ENCODE peak calls at places on chromosomes 3 and 15, in ten cellular contexts. W is kidney, D is mammary epithelial cell, Z is DND-41, E is H9, R is neuronal stem cell, J is endodermal cell, T is NT2/D1, U is colonic mucosa, I is endothelial cell of umbilical vein. X is an unnamed sample.

GRCh38 chr15:81235781-81236507 is 39.3 kb downstream of the IL16 start:
- DNase-seq in W (no peak), D (peak; percentile 83), Z (no peak), E (no peak), R (no peak), J (no peak), T (no peak), U (no peak), I (peak; percentile 14), X (peak; percentile 96)

GRCh38 chr3:171286580-171287249 is 173.5 kb downstream of the TNIK start:
- DNase-seq in W (no peak), D (peak; percentile 87), Z (no peak), E (no peak), R (no peak), J (no peak), T (no peak), U (no peak), I (peak; percentile 58), X (no peak)

GRCh38 chr15:66153549-66154415 is 99.8 kb downstream of the MEGF11 start:
- DNase-seq in W (no peak), D (no peak), Z (no peak), E (no peak), R (no peak), J (no peak), T (no peak), U (no peak), I (no peak), X (no peak)

GRCh38 chr3:41199866-41200668 is 762 bp downstream of the CTNNB1 start:
- DNase-seq in W (peak; percentile 80), D (peak; percentile 43), Z (no peak), E (peak; percentile 63), R (no peak), J (peak; percentile 77), T (no peak), U (peak; percentile 46), I (peak; percentile 54), X (peak; percentile 67)

GRCh38 chr3:110293660-110294059 is 778.0 kb upstream of the NECTIN3 start:
- DNase-seq in W (no peak), D (peak; percentile 11), Z (no peak), E (no peak), R (no peak), J (no peak), T (no peak), U (no peak), I (no peak), X (peak; percentile 18)

GRCh38 chr3:185330644-185331043 is 32.3 kb upstream of the MAP3K13 start:
- DNase-seq in W (no peak), D (peak; percentile 45), Z (no peak), E (peak; percentile 26), R (no peak), J (no peak), T (peak; percentile 30), U (no peak), I (no peak), X (no peak)

GRCh38 chr3:155869664-155870063 is 786 bp upstream of the GMPS start:
- DNase-seq in W (no peak), D (no peak), Z (no peak), E (no peak), R (no peak), J (no peak), T (no peak), U (no peak), I (no peak), X (peak; percentile 11)

GRCh38 chr3:24023249-24023648 is 78.2 kb downstream of the NR1D2 start:
- DNase-seq in W (no peak), D (no peak), Z (no peak), E (no peak), R (no peak), J (no peak), T (no peak), U (no peak), I (no peak), X (no peak)

GRCh38 chr3:152241142-152242067 is 27.3 kb upstream of the MBNL1 start:
- DNase-seq in W (no peak), D (peak; percentile 31), Z (peak; percentile 36), E (no peak), R (no peak), J (no peak), T (no peak), U (no peak), I (peak; percentile 57), X (no peak)

GRCh38 chr3:158097571-158098553 is 8.4 kb downstream of the SHOX2 start:
- DNase-seq in W (peak; percentile 85), D (peak; percentile 80), Z (peak; percentile 54), E (peak; percentile 95), R (peak; percentile 86), J (peak; percentile 97), T (peak; percentile 81), U (peak; percentile 83), I (peak; percentile 52), X (no peak)

GRCh38 chr3:136545664-136546266 is 206.4 kb downstream of the STAG1 start:
- DNase-seq in W (no peak), D (no peak), Z (no peak), E (no peak), R (no peak), J (no peak), T (no peak), U (no peak), I (peak; percentile 40), X (peak; percentile 40)

GRCh38 chr3:158074591-158074990 is 31.6 kb downstream of the SHOX2 start:
- DNase-seq in W (no peak), D (no peak), Z (no peak), E (no peak), R (no peak), J (no peak), T (no peak), U (no peak), I (no peak), X (no peak)

GRCh38 chr3:186417791-186418190 is 55.8 kb upstream of the DGKG start:
- DNase-seq in W (no peak), D (peak; percentile 93), Z (no peak), E (no peak), R (no peak), J (no peak), T (no peak), U (no peak), I (no peak), X (peak; percentile 91)

GRCh38 chr3:139109271-139109670 is 64.6 kb upstream of the PRR23C start:
- DNase-seq in W (no peak), D (no peak), Z (no peak), E (peak; percentile 7), R (no peak), J (no peak), T (no peak), U (no peak), I (no peak), X (no peak)

GRCh38 chr15:25787855-25788521 is 75.1 kb downstream of the ATP10A start:
- DNase-seq in W (peak; percentile 58), D (no peak), Z (no peak), E (no peak), R (no peak), J (no peak), T (no peak), U (peak; percentile 31), I (no peak), X (peak; percentile 93)

GRCh38 chr15:71129660-71130059 is 14.4 kb downstream of the THSD4 start:
- DNase-seq in W (no peak), D (peak; percentile 32), Z (no peak), E (no peak), R (no peak), J (no peak), T (no peak), U (no peak), I (peak; percentile 29), X (no peak)
- H3K9ac ChIP-seq in W (no peak overlapping the region), D (no peak overlapping the region), Z (no peak overlapping the region), E (no peak overlapping the region), R (no peak overlapping the region), J (no peak overlapping the region), T (no peak overlapping the region), U (no peak overlapping the region), I (no peak overlapping the region), X (no peak overlapping the region)

GRCh38 chr3:43613980-43614379 is 7.8 kb downstream of the ANO10 start:
- DNase-seq in W (no peak), D (no peak), Z (no peak), E (no peak), R (no peak), J (no peak), T (no peak), U (no peak), I (no peak), X (no peak)
- H3K9ac ChIP-seq in W (no peak overlapping the region), D (no peak overlapping the region), Z (no peak overlapping the region), E (no peak overlapping the region), R (no peak overlapping the region), J (no peak overlapping the region), T (no peak overlapping the region), U (no peak overlapping the region), I (no peak overlapping the region), X (no peak overlapping the region)

DNA sequence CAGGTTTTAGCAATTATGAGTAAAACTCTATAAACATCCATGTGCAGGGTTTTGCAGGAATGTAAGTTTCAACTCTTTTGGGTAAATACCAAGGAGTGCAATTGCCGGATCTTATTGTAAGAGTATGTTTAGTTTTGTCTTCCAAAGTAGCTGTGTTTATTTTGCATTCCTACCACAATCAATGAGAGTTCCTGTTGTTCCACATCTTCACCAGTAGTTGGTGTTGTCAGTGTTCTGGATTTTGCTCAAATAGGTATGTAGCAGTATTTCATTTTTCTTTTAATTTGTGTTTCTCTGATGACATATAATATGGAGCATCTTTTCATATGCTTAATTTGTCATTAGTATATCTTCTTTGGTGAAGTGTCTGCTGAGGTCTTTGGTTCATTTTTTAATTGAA is 185.1 kb upstream of the GALNT15 start:
- DNase-seq in W (no peak), D (no peak), Z (no peak), E (no peak), R (no peak), J (no peak), T (no peak), U (no peak), I (no peak), X (peak; percentile 24)
- H3K9ac ChIP-seq in W (no peak overlapping the region), D (no peak overlapping the region), Z (no peak overlapping the region), E (no peak overlapping the region), R (no peak overlapping the region), J (no peak overlapping the region), T (no peak overlapping the region), U (no peak overlapping the region), I (no peak overlapping the region), X (no peak overlapping the region)

GRCh38 chr15:57323806-57324589 is 52.3 kb upstream of the CGNL1 start:
- DNase-seq in W (peak; percentile 74), D (peak; percentile 51), Z (peak; percentile 80), E (peak; percentile 84), R (no peak), J (peak; percentile 87), T (no peak), U (peak; percentile 88), I (no peak), X (no peak)
- H3K9ac ChIP-seq in W (no peak overlapping the region), D (no peak overlapping the region), Z (peak overlapping the region; percentile 50), E (no peak overlapping the region), R (no peak overlapping the region), J (no peak overlapping the region), T (no peak overlapping the region), U (no peak overlapping the region), I (no peak overlapping the region), X (no peak overlapping the region)

DNA sequence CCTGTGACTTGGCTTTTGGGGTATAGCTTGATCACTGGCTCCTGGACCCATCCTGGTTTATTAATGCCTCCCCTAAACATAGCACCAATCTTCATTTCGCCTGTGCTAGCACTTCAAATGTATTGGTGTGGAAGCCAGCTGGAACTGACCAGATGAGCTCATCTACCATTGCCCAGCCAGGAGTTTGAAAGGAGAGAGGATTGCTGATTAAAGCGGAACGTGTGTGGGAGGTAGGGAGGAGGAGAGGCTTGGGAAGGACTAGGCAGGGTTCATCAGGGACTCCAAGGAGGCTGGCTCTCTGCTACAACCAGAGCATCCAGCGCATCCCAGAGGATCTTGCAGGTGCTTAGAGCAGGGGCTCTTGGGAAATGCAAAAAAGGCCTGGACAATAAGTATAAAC is 34.4 kb upstream of the TLE3 start:
- DNase-seq in W (no peak), D (no peak), Z (no peak), E (no peak), R (no peak), J (no peak), T (no peak), U (no peak), I (no peak), X (peak; percentile 79)
- H3K9ac ChIP-seq in W (no peak overlapping the region), D (no peak overlapping the region), Z (no peak overlapping the region), E (no peak overlapping the region), R (no peak overlapping the region), J (no peak overlapping the region), T (no peak overlapping the region), U (no peak overlapping the region), I (no peak overlapping the region), X (no peak overlapping the region)

X was measured in GM23248.